ENCODE peak calls at places on chromosome 14, in nine cellular contexts. One of them, this sample, is unnamed.

GRCh38 chr14:20501346-20501745 is 4.0 kb upstream of the RNASE10 start:
- DNase-seq in activated CD8-positive, alpha-beta memory T cell treated with anti-CD3 and anti-CD28 coated beads, Interleukin-2, amount 50 U/mL, for 4 hours: no peak
- DNase-seq in CD8-positive, alpha-beta memory T cell: no peak
- DNase-seq in stimulated activated naive CD4-positive, alpha-beta T cell: no peak
- DNase-seq in foreskin melanocyte: no peak
- DNase-seq in WTC11: no peak
- DNase-seq in G401: no peak
- DNase-seq in IMR-90: peak
- DNase-seq in AG04450: no peak
- DNase-seq in this sample: no peak

GRCh38 chr14:26966942-26967341 is 369.1 kb upstream of the NOVA1 start:
- DNase-seq in AG04450: no peak
- DNase-seq in G401: peak
- DNase-seq in IMR-90: no peak
- DNase-seq in stimulated activated naive CD4-positive, alpha-beta T cell: no peak
- DNase-seq in foreskin melanocyte: peak
- DNase-seq in CD8-positive, alpha-beta memory T cell: no peak
- DNase-seq in activated CD8-positive, alpha-beta memory T cell treated with anti-CD3 and anti-CD28 coated beads, Interleukin-2, amount 50 U/mL, for 4 hours: no peak
- DNase-seq in WTC11: no peak
- DNase-seq in this sample: no peak

GRCh38 chr14:99687284-99688209 is 3.4 kb downstream of the CYP46A1 start:
- DNase-seq in WTC11: peak
- DNase-seq in AG04450: no peak
- DNase-seq in foreskin melanocyte: no peak
- DNase-seq in stimulated activated naive CD4-positive, alpha-beta T cell: peak
- DNase-seq in IMR-90: no peak
- DNase-seq in activated CD8-positive, alpha-beta memory T cell treated with anti-CD3 and anti-CD28 coated beads, Interleukin-2, amount 50 U/mL, for 4 hours: peak
- DNase-seq in G401: no peak
- DNase-seq in CD8-positive, alpha-beta memory T cell: peak
- DNase-seq in this sample: no peak

GRCh38 chr14:68692216-68692615 is 100.7 kb downstream of the ZFP36L1 start:
- DNase-seq in WTC11: no peak
- DNase-seq in G401: no peak
- DNase-seq in IMR-90: no peak
- DNase-seq in activated CD8-positive, alpha-beta memory T cell treated with anti-CD3 and anti-CD28 coated beads, Interleukin-2, amount 50 U/mL, for 4 hours: no peak
- DNase-seq in CD8-positive, alpha-beta memory T cell: no peak
- DNase-seq in stimulated activated naive CD4-positive, alpha-beta T cell: no peak
- DNase-seq in foreskin melanocyte: no peak
- DNase-seq in AG04450: no peak
- DNase-seq in this sample: no peak

GRCh38 chr14:76872796-76873432 is 46.7 kb downstream of the LRRC74A start:
- DNase-seq in IMR-90: peak
- DNase-seq in AG04450: no peak
- DNase-seq in WTC11: peak
- DNase-seq in stimulated activated naive CD4-positive, alpha-beta T cell: peak
- DNase-seq in CD8-positive, alpha-beta memory T cell: peak
- DNase-seq in G401: peak
- DNase-seq in foreskin melanocyte: peak
- DNase-seq in activated CD8-positive, alpha-beta memory T cell treated with anti-CD3 and anti-CD28 coated beads, Interleukin-2, amount 50 U/mL, for 4 hours: peak
- DNase-seq in this sample: peak

GRCh38 chr14:31949709-31950108 is 127.4 kb upstream of the ARHGAP5 start:
- DNase-seq in G401: no peak
- DNase-seq in activated CD8-positive, alpha-beta memory T cell treated with anti-CD3 and anti-CD28 coated beads, Interleukin-2, amount 50 U/mL, for 4 hours: no peak
- DNase-seq in CD8-positive, alpha-beta memory T cell: no peak
- DNase-seq in AG04450: no peak
- DNase-seq in foreskin melanocyte: no peak
- DNase-seq in stimulated activated naive CD4-positive, alpha-beta T cell: no peak
- DNase-seq in IMR-90: peak
- DNase-seq in WTC11: no peak
- DNase-seq in this sample: no peak

GRCh38 chr14:61326847-61327246 is 5.5 kb downstream of the PRKCH start:
- DNase-seq in AG04450: no peak
- DNase-seq in activated CD8-positive, alpha-beta memory T cell treated with anti-CD3 and anti-CD28 coated beads, Interleukin-2, amount 50 U/mL, for 4 hours: no peak
- DNase-seq in foreskin melanocyte: no peak
- DNase-seq in WTC11: peak
- DNase-seq in IMR-90: no peak
- DNase-seq in CD8-positive, alpha-beta memory T cell: no peak
- DNase-seq in G401: no peak
- DNase-seq in stimulated activated naive CD4-positive, alpha-beta T cell: no peak
- DNase-seq in this sample: no peak

GRCh38 chr14:68522510-68523325 is 270.1 kb downstream of the ZFP36L1 start:
- DNase-seq in AG04450: no peak
- DNase-seq in stimulated activated naive CD4-positive, alpha-beta T cell: no peak
- DNase-seq in G401: no peak
- DNase-seq in activated CD8-positive, alpha-beta memory T cell treated with anti-CD3 and anti-CD28 coated beads, Interleukin-2, amount 50 U/mL, for 4 hours: no peak
- DNase-seq in WTC11: no peak
- DNase-seq in CD8-positive, alpha-beta memory T cell: no peak
- DNase-seq in IMR-90: no peak
- DNase-seq in foreskin melanocyte: no peak
- DNase-seq in this sample: no peak

GRCh38 chr14:61839452-61839851 is 77.2 kb downstream of the SNAPC1 start:
- DNase-seq in activated CD8-positive, alpha-beta memory T cell treated with anti-CD3 and anti-CD28 coated beads, Interleukin-2, amount 50 U/mL, for 4 hours: no peak
- DNase-seq in AG04450: no peak
- DNase-seq in CD8-positive, alpha-beta memory T cell: no peak
- DNase-seq in WTC11: no peak
- DNase-seq in stimulated activated naive CD4-positive, alpha-beta T cell: no peak
- DNase-seq in foreskin melanocyte: no peak
- DNase-seq in G401: no peak
- DNase-seq in IMR-90: peak
- DNase-seq in this sample: no peak

GRCh38 chr14:99602054-99602787 is 1.8 kb downstream of the CCDC85C start:
- DNase-seq in G401: no peak
- DNase-seq in WTC11: no peak
- DNase-seq in AG04450: no peak
- DNase-seq in IMR-90: peak
- DNase-seq in foreskin melanocyte: no peak
- DNase-seq in CD8-positive, alpha-beta memory T cell: no peak
- DNase-seq in stimulated activated naive CD4-positive, alpha-beta T cell: no peak
- DNase-seq in activated CD8-positive, alpha-beta memory T cell treated with anti-CD3 and anti-CD28 coated beads, Interleukin-2, amount 50 U/mL, for 4 hours: no peak
- DNase-seq in this sample: no peak

GRCh38 chr14:100616854-100617714 is 29.9 kb upstream of the BEGAIN start:
- DNase-seq in stimulated activated naive CD4-positive, alpha-beta T cell: peak
- DNase-seq in foreskin melanocyte: no peak
- DNase-seq in WTC11: no peak
- DNase-seq in IMR-90: no peak
- DNase-seq in activated CD8-positive, alpha-beta memory T cell treated with anti-CD3 and anti-CD28 coated beads, Interleukin-2, amount 50 U/mL, for 4 hours: no peak
- DNase-seq in AG04450: no peak
- DNase-seq in G401: peak
- DNase-seq in CD8-positive, alpha-beta memory T cell: no peak
- DNase-seq in this sample: no peak

GRCh38 chr14:65012353-65012752 is 25.7 kb downstream of the FNTB start:
- DNase-seq in stimulated activated naive CD4-positive, alpha-beta T cell: no peak
- DNase-seq in IMR-90: no peak
- DNase-seq in foreskin melanocyte: no peak
- DNase-seq in AG04450: no peak
- DNase-seq in WTC11: no peak
- DNase-seq in CD8-positive, alpha-beta memory T cell: no peak
- DNase-seq in activated CD8-positive, alpha-beta memory T cell treated with anti-CD3 and anti-CD28 coated beads, Interleukin-2, amount 50 U/mL, for 4 hours: no peak
- DNase-seq in G401: no peak
- DNase-seq in this sample: no peak

GRCh38 chr14:74763803-74764531 is 851 bp downstream of the YLPM1 start:
- DNase-seq in activated CD8-positive, alpha-beta memory T cell treated with anti-CD3 and anti-CD28 coated beads, Interleukin-2, amount 50 U/mL, for 4 hours: peak
- DNase-seq in G401: peak
- DNase-seq in AG04450: no peak
- DNase-seq in CD8-positive, alpha-beta memory T cell: no peak
- DNase-seq in IMR-90: peak
- DNase-seq in foreskin melanocyte: no peak
- DNase-seq in WTC11: no peak
- DNase-seq in stimulated activated naive CD4-positive, alpha-beta T cell: no peak
- DNase-seq in this sample: no peak

GRCh38 chr14:92392726-92393125 is 69.8 kb downstream of the SLC24A4 start:
- DNase-seq in foreskin melanocyte: no peak
- DNase-seq in activated CD8-positive, alpha-beta memory T cell treated with anti-CD3 and anti-CD28 coated beads, Interleukin-2, amount 50 U/mL, for 4 hours: no peak
- DNase-seq in CD8-positive, alpha-beta memory T cell: no peak
- DNase-seq in stimulated activated naive CD4-positive, alpha-beta T cell: no peak
- DNase-seq in IMR-90: no peak
- DNase-seq in G401: no peak
- DNase-seq in AG04450: no peak
- DNase-seq in WTC11: no peak
- DNase-seq in this sample: no peak

GRCh38 chr14:71959055-71959454 is 26.8 kb downstream of the RGS6 start:
- DNase-seq in CD8-positive, alpha-beta memory T cell: no peak
- DNase-seq in G401: no peak
- DNase-seq in stimulated activated naive CD4-positive, alpha-beta T cell: no peak
- DNase-seq in AG04450: no peak
- DNase-seq in WTC11: no peak
- DNase-seq in IMR-90: no peak
- DNase-seq in activated CD8-positive, alpha-beta memory T cell treated with anti-CD3 and anti-CD28 coated beads, Interleukin-2, amount 50 U/mL, for 4 hours: no peak
- DNase-seq in foreskin melanocyte: no peak
- DNase-seq in this sample: no peak

GRCh38 chr14:32657081-32657480 is 281.6 kb upstream of the NPAS3 start:
- DNase-seq in G401: peak
- DNase-seq in IMR-90: peak
- DNase-seq in AG04450: peak
- DNase-seq in foreskin melanocyte: no peak
- DNase-seq in stimulated activated naive CD4-positive, alpha-beta T cell: no peak
- DNase-seq in CD8-positive, alpha-beta memory T cell: no peak
- DNase-seq in WTC11: no peak
- DNase-seq in activated CD8-positive, alpha-beta memory T cell treated with anti-CD3 and anti-CD28 coated beads, Interleukin-2, amount 50 U/mL, for 4 hours: no peak
- DNase-seq in this sample: no peak

GRCh38 chr14:25350802-25351201 is 300.9 kb upstream of the STXBP6 start:
- DNase-seq in CD8-positive, alpha-beta memory T cell: no peak
- DNase-seq in stimulated activated naive CD4-positive, alpha-beta T cell: no peak
- DNase-seq in AG04450: no peak
- DNase-seq in foreskin melanocyte: no peak
- DNase-seq in activated CD8-positive, alpha-beta memory T cell treated with anti-CD3 and anti-CD28 coated beads, Interleukin-2, amount 50 U/mL, for 4 hours: no peak
- DNase-seq in G401: no peak
- DNase-seq in WTC11: no peak
- DNase-seq in IMR-90: no peak
- DNase-seq in this sample: no peak

GRCh38 chr14:24430143-24430681 is 458 bp downstream of the KHNYN start:
- DNase-seq in WTC11: peak
- DNase-seq in IMR-90: peak
- DNase-seq in G401: peak
- DNase-seq in CD8-positive, alpha-beta memory T cell: peak
- DNase-seq in activated CD8-positive, alpha-beta memory T cell treated with anti-CD3 and anti-CD28 coated beads, Interleukin-2, amount 50 U/mL, for 4 hours: no peak
- DNase-seq in stimulated activated naive CD4-positive, alpha-beta T cell: no peak
- DNase-seq in AG04450: no peak
- DNase-seq in foreskin melanocyte: peak
- DNase-seq in this sample: peak

GRCh38 chr14:65846469-65846868 is 433.9 kb downstream of the FUT8 start:
- DNase-seq in G401: peak
- DNase-seq in stimulated activated naive CD4-positive, alpha-beta T cell: peak
- DNase-seq in AG04450: no peak
- DNase-seq in activated CD8-positive, alpha-beta memory T cell treated with anti-CD3 and anti-CD28 coated beads, Interleukin-2, amount 50 U/mL, for 4 hours: no peak
- DNase-seq in WTC11: no peak
- DNase-seq in foreskin melanocyte: no peak
- DNase-seq in CD8-positive, alpha-beta memory T cell: no peak
- DNase-seq in IMR-90: no peak
- DNase-seq in this sample: no peak

GRCh38 chr14:30620178-30620577 is 1.9 kb upstream of the SCFD1 start:
- DNase-seq in G401: no peak
- DNase-seq in WTC11: no peak
- DNase-seq in foreskin melanocyte: peak
- DNase-seq in AG04450: no peak
- DNase-seq in stimulated activated naive CD4-positive, alpha-beta T cell: no peak
- DNase-seq in IMR-90: peak
- DNase-seq in activated CD8-positive, alpha-beta memory T cell treated with anti-CD3 and anti-CD28 coated beads, Interleukin-2, amount 50 U/mL, for 4 hours: no peak
- DNase-seq in CD8-positive, alpha-beta memory T cell: no peak
- DNase-seq in this sample: no peak

GRCh38 chr14:23445773-23446172 is 10.3 kb upstream of the MYH7 start:
- DNase-seq in stimulated activated naive CD4-positive, alpha-beta T cell: no peak
- DNase-seq in IMR-90: no peak
- DNase-seq in AG04450: no peak
- DNase-seq in foreskin melanocyte: no peak
- DNase-seq in WTC11: no peak
- DNase-seq in activated CD8-positive, alpha-beta memory T cell treated with anti-CD3 and anti-CD28 coated beads, Interleukin-2, amount 50 U/mL, for 4 hours: no peak
- DNase-seq in CD8-positive, alpha-beta memory T cell: no peak
- DNase-seq in G401: no peak
- DNase-seq in this sample: no peak

GRCh38 chr14:98194821-98195220 is 1077.2 kb downstream of the BCL11B start:
- DNase-seq in AG04450: no peak
- DNase-seq in WTC11: no peak
- DNase-seq in stimulated activated naive CD4-positive, alpha-beta T cell: no peak
- DNase-seq in foreskin melanocyte: no peak
- DNase-seq in G401: no peak
- DNase-seq in activated CD8-positive, alpha-beta memory T cell treated with anti-CD3 and anti-CD28 coated beads, Interleukin-2, amount 50 U/mL, for 4 hours: no peak
- DNase-seq in IMR-90: no peak
- DNase-seq in CD8-positive, alpha-beta memory T cell: no peak
- DNase-seq in this sample: no peak

GRCh38 chr14:91372680-91373495 is 44.7 kb downstream of the CCDC88C start:
- DNase-seq in WTC11: no peak
- DNase-seq in CD8-positive, alpha-beta memory T cell: peak
- DNase-seq in foreskin melanocyte: no peak
- DNase-seq in IMR-90: no peak
- DNase-seq in G401: peak
- DNase-seq in AG04450: no peak
- DNase-seq in activated CD8-positive, alpha-beta memory T cell treated with anti-CD3 and anti-CD28 coated beads, Interleukin-2, amount 50 U/mL, for 4 hours: no peak
- DNase-seq in stimulated activated naive CD4-positive, alpha-beta T cell: no peak
- DNase-seq in this sample: no peak

GRCh38 chr14:69199786-69200185 is 8.5 kb downstream of the EXD2 start:
- DNase-seq in WTC11: no peak
- DNase-seq in foreskin melanocyte: no peak
- DNase-seq in stimulated activated naive CD4-positive, alpha-beta T cell: no peak
- DNase-seq in G401: no peak
- DNase-seq in AG04450: no peak
- DNase-seq in CD8-positive, alpha-beta memory T cell: no peak
- DNase-seq in activated CD8-positive, alpha-beta memory T cell treated with anti-CD3 and anti-CD28 coated beads, Interleukin-2, amount 50 U/mL, for 4 hours: no peak
- DNase-seq in IMR-90: no peak
- DNase-seq in this sample: no peak

GRCh38 chr14:96265387-96265786 is 9.4 kb downstream of the BDKRB1 start:
- DNase-seq in stimulated activated naive CD4-positive, alpha-beta T cell: no peak
- DNase-seq in IMR-90: peak
- DNase-seq in activated CD8-positive, alpha-beta memory T cell treated with anti-CD3 and anti-CD28 coated beads, Interleukin-2, amount 50 U/mL, for 4 hours: no peak
- DNase-seq in AG04450: no peak
- DNase-seq in CD8-positive, alpha-beta memory T cell: no peak
- DNase-seq in foreskin melanocyte: no peak
- DNase-seq in WTC11: no peak
- DNase-seq in G401: no peak
- DNase-seq in this sample: no peak

This sample was measured in effector CD8-positive, alpha-beta T cell.